ENCODE peak calls at places on chromosomes 5 and 9, in four cellular contexts. N is tibial nerve, P is spleen, Z is K562. H is an unnamed sample.

GRCh38 chr9:97706246-97706645 is 9.1 kb upstream of the XPA start:
- DNase-seq in P (no peak), N (no peak), Z (no peak), H (no peak)

GRCh38 chr9:105425817-105426433 is 21.9 kb upstream of the FSD1L start:
- DNase-seq in Z (no peak), N (no peak), P (no peak), H (peak)

GRCh38 chr5:61055434-61056006 is 106.7 kb downstream of the SMIM15 start:
- DNase-seq in Z (peak), P (no peak), N (no peak), H (peak)

GRCh38 chr5:7995688-7996294 is 126.8 kb downstream of the MTRR start:
- DNase-seq in P (no peak), N (no peak), Z (no peak), H (no peak)

GRCh38 chr9:70113403-70114022 is 69.9 kb downstream of the MAMDC2 start:
- DNase-seq in Z (peak), N (peak), P (no peak), H (peak)

GRCh38 chr5:75639912-75640311 is 28.7 kb downstream of the ANKDD1B start:
- DNase-seq in P (no peak), Z (no peak), N (no peak), H (no peak)

GRCh38 chr5:113038714-113039113 is 62.1 kb downstream of the DCP2 start:
- DNase-seq in P (no peak), Z (no peak), N (no peak), H (peak)

GRCh38 chr9:127555830-127556820 is 56.0 kb upstream of the STXBP1 start:
- DNase-seq in Z (peak), N (no peak), P (no peak), H (peak)

GRCh38 chr5:175861337-175862130 is 9.8 kb upstream of the CPLX2 start:
- DNase-seq in Z (no peak), P (peak), N (no peak), H (no peak)

GRCh38 chr5:93891491-93892480 is 150.4 kb upstream of the POU5F2 start:
- DNase-seq in P (no peak), Z (no peak), N (no peak), H (no peak)

GRCh38 chr5:10594591-10595210 is 30.8 kb downstream of the ANKRD33B start:
- DNase-seq in P (peak), Z (peak), N (no peak), H (peak)

GRCh38 chr5:180669661-180670060 is 20.3 kb upstream of the FLT4 start:
- DNase-seq in Z (no peak), P (no peak), N (no peak), H (no peak)

GRCh38 chr9:71767421-71768321 is 642 bp downstream of the CEMIP2 start:
- DNase-seq in Z (peak), N (no peak), P (peak), H (peak)

GRCh38 chr9:71766663-71767062 is 1.6 kb downstream of the CEMIP2 start:
- DNase-seq in N (no peak), Z (no peak), P (no peak), H (no peak)

GRCh38 chr9:71765693-71766092 is 2.6 kb downstream of the CEMIP2 start:
- DNase-seq in Z (no peak), P (no peak), N (no peak), H (peak)

GRCh38 chr9:71769175-71770165 is 1.2 kb upstream of the CEMIP2 start:
- DNase-seq in N (peak), P (peak), Z (peak), H (peak)

GRCh38 chr9:71768388-71769174 is at the start of gene CEMIP2:
- DNase-seq in Z (peak), N (peak), P (peak), H (peak)
- TF ChIP-seq CTCF in Z (peak), N (peak), P (peak), H (no peak)

GRCh38 chr9:109477269-109478203 is 20.6 kb downstream of the PTPN3 start:
- DNase-seq in P (no peak), N (no peak), Z (peak), H (no peak)

GRCh38 chr9:109479822-109480221 is 18.3 kb downstream of the PTPN3 start:
- DNase-seq in N (no peak), P (no peak), Z (no peak), H (no peak)

GRCh38 chr9:109478665-109479380 is 19.3 kb downstream of the PTPN3 start:
- DNase-seq in N (no peak), Z (no peak), P (no peak), H (no peak)

GRCh38 chr9:109476781-109477268 is 21.3 kb downstream of the PTPN3 start:
- DNase-seq in P (no peak), Z (no peak), N (no peak), H (no peak)

DNA sequence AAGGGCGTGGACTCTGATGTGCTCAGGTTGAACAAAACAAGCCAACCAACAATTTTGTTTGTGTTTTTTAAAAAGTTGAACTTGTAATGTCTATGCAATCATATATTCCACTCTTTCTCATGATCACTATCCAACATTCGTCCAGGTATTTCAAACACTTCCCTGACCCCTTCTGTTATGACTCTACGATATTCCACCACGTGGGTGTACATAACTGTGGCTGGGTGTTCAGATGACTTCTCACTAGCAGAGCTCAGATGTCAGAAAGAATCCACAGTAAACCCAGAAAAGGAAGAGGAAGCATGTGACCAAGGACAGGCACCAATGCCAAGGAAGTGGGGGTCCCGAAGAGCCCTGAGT is 19.9 kb downstream of the PTPN3 start:
- DNase-seq in N (no peak), P (no peak), Z (no peak), H (no peak)
- H3K4me3 ChIP-seq in N (no peak), P (no peak), Z (no peak), H (no peak)

DNA sequence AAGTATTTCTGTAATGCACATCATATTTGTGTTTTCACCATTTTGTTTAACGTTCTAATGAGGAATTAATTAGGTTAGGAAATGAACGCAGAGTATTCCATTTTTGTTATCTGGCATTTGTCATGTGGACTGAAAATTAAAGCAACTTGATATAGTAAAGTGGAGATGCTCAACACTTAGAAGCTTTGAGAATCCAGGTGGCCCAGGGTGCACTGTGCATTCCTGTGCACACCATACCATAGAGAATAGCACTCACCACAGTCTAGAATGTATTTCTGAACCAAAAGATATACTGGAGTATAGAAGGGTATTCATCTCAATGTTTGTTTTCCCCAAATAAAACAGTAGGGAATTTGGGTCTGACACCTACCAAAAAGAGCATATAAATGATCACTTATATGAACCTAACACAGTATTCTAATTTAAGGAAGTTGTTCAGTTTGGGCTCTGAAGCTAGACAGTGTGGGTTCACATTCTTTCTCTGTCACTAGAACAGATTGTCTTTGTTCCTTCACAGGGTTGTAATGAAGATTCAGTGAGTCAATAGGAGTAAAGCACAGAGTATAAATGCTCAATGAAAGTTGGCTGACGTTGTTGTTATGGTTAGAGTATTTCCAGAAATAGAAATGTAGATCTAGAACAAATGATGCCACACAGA is 125.6 kb upstream of the DMRT1 start:
- DNase-seq in Z (no peak), P (no peak), N (no peak), H (peak)
- TF ChIP-seq CTCF in Z (no peak), P (no peak), N (no peak), H (no peak)

DNA sequence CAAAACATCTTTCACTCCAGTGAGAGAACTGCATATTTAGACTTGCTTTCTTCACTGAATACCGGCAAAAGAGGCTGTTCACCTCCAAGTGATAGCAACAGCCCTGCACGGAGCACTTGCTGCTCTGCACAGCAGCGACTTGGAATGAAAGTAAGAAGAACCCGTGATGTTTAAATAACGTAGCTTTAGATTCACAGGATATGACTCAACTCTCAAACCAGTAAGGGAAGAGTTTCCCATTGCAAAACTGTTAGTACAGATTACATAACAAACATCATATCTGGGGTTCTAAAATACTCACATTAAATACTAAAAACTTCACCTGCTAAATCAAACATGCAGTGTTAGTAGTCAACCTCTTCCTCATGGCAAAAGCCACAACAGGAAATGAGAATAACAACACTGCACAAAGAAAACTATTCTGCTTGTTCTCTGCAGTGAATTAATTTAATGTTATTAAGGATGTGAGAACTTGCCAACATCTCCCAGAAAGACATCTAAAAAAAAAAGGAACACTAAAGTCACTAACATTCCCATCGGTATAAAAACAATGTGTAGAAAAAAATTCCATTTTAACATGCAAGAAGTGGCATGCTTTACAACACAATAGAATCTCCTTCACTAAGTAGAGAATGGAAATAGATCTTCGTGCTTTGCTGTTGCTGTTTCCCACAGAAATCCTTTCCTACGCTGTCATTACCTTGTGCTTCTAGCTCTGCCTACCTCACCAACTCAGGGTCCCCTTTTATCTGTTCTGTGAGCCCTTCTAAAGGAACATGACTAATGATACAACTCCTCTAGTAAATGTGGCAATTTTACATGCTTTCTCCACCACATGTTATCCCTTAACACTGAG is 203.2 kb downstream of the MCTP1 start:
- DNase-seq in Z (no peak), N (peak), P (peak), H (peak)
- H3K4me3 ChIP-seq in Z (no peak), N (peak), P (peak), H (peak)

GRCh38 chr5:151223447-151224264 is at the start of gene CCDC69:
- DNase-seq in P (peak), N (peak), Z (peak), H (peak)
- TF ChIP-seq CTCF in P (peak), N (no peak), Z (peak), H (peak)

GRCh38 chr9:19812194-19812593 is 23.4 kb upstream of the SLC24A2 start:
- DNase-seq in Z (no peak), N (no peak), P (no peak), H (no peak)

DNA sequence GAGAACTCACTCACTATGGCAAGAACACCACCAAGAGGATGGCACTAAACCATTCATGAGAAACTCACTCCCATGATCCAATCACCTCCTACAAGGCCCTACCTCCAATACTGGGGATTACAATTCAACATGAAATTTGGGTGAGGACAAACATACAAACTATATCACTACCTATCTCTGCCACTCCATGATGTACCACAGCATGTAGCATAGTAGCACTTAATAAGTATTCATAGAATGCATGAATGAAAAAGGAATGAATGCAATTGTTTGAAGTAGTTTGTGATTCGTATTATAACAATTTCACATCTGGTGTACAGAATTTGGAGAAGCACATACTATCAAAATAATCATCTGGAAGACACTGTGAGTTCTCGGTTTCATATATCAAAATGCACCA is 27.9 kb upstream of the SLC24A2 start:
- DNase-seq in N (no peak), Z (no peak), P (no peak), H (no peak)
- H3K4me3 ChIP-seq in N (no peak), Z (no peak), P (no peak), H (no peak)

DNA sequence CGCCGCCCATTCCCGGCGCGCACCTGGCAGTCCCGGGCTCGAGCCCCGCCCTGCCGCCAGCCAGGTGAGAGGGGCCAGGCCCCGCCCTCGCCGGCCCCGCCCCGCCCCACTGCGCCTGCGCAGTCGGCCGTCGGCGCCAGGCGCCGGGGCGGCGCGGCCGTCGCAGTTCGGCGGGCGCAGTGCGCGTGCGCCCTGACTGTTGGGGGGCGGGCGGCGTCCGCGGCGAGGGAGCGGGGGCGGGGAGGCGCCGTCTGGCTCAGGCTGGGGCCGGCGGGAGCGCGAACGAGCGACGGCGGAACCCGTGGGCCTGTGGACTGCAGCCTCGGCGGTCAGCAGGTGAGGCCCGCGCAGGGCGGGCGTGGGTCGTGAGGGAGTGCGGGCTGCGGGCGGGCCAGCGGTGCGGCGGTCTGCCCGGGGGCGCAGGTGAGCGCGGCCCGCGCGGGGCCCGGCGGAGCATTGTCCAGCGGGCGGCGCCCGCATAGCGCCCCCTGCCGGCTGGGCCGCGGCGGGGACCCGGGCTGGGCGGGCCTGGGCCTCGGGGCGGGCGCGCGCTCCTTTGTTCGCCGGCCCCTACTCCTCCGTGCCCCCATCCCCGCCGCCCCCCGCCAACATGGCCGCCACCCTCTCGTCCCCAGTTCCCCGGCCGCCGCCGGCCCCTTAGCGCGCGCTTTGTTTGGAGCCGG is at the start of gene SPIN1:
- DNase-seq in N (peak), Z (peak), P (peak), H (peak)
- TF ChIP-seq CTCF in N (peak), Z (peak), P (peak), H (no peak)

GRCh38 chr9:136799854-136800657 is 3.9 kb downstream of the CCDC183 start:
- DNase-seq in Z (peak), N (peak), P (peak), H (peak)
- H3K4me3 ChIP-seq in Z (peak), N (peak), P (peak), H (peak)

GRCh38 chr9:98774746-98775145 is 21.6 kb downstream of the ANKS6 start:
- DNase-seq in Z (peak), P (no peak), N (no peak), H (peak)
- TF ChIP-seq CTCF in Z (peak), P (peak), N (peak), H (peak)

H was measured in fibroblast of mammary gland.